ENCODE peak calls at places on chromosomes 1 and 21, in six cellular contexts. X, B, J, P, N and A are unnamed samples.
A peak's percentile ranks its signal among the peaks of the same experiment; 100 is the strongest.

GRCh38 chr21:33135925-33136324 is 66.0 kb downstream of the OLIG1 start:
- DNase-seq in X (no peak), N (no peak), J (no peak), B (no peak), P (no peak), A (no peak)

GRCh38 chr1:8448906-8449661 is 131.2 kb downstream of the SLC45A1 start:
- DNase-seq in P (no peak), J (peak; percentile 63), N (no peak), X (no peak), B (no peak), A (no peak)

GRCh38 chr1:32239790-32240139 is 7.3 kb upstream of the FAM167B start:
- DNase-seq in P (no peak), N (no peak), B (no peak), X (no peak), J (no peak), A (no peak)

GRCh38 chr1:59230622-59231021 is 66.3 kb upstream of the FGGY start:
- DNase-seq in N (no peak), J (no peak), X (no peak), B (no peak), P (no peak), A (no peak)

GRCh38 chr1:111739984-111740765 is 980 bp upstream of the INKA2 start:
- DNase-seq in J (peak; percentile 52), B (peak; percentile 29), P (peak; percentile 80), X (peak; percentile 74), N (peak; percentile 72), A (no peak)

GRCh38 chr1:8818325-8818775 is 910 bp upstream of the RERE start:
- DNase-seq in P (peak; percentile 33), X (peak; percentile 33), B (no peak), N (peak; percentile 66), J (peak; percentile 82), A (no peak)

GRCh38 chr1:158002022-158002629 is 8.7 kb downstream of the KIRREL1 start:
- DNase-seq in J (peak; percentile 51), X (no peak), P (no peak), B (no peak), N (no peak), A (no peak)

GRCh38 chr1:45929257-45929687 is 125.9 kb downstream of the MAST2 start:
- DNase-seq in J (peak; percentile 96), N (no peak), X (no peak), B (no peak), P (no peak), A (no peak)

GRCh38 chr21:33608559-33608958 is 20.1 kb upstream of the DONSON start:
- DNase-seq in X (no peak), B (no peak), P (no peak), N (no peak), J (peak; percentile 65), A (no peak)

GRCh38 chr21:44760376-44760775 is 41.2 kb downstream of the UBE2G2 start:
- DNase-seq in B (no peak), N (peak; percentile 11), X (no peak), J (no peak), P (no peak), A (no peak)

GRCh38 chr1:180156631-180157091 is 2.0 kb downstream of the QSOX1 start:
- DNase-seq in P (no peak), X (no peak), J (peak; percentile 78), B (no peak), N (no peak), A (no peak)

GRCh38 chr21:31922881-31923280 is 50.1 kb downstream of the HUNK start:
- DNase-seq in X (no peak), J (no peak), P (no peak), N (no peak), B (no peak), A (no peak)

GRCh38 chr1:107559881-107560280 is 405.1 kb downstream of the VAV3 start:
- DNase-seq in B (no peak), J (no peak), N (no peak), X (no peak), P (no peak), A (no peak)

DNA sequence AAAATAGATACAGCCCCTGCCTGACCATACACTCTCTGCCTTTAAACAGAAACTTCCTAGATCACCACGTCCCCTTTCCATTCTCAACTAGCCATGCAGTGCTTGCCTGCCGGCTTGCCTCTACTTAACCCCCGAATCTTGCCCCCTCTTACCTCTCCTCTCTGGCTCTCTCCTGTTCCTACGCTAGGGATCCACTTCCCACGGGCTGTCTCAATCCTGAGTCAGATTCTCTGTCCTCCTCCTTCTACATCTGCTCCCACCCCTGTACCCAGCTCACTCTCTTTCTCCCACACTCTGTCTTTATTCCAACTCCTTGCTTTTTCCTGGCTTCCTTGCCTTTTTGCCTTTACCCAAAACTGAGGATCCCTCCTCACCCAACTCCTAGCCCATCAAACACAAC is 29.3 kb downstream of the ATF3 start:
- DNase-seq in N (no peak), B (no peak), P (no peak), X (no peak), J (peak; percentile 67), A (no peak)
- H3K4me3 ChIP-seq in N (no peak overlapping the region), B (no peak overlapping the region), P (no peak overlapping the region), X (no peak overlapping the region), J (peak overlapping the region; percentile 8), A (no peak overlapping the region)

GRCh38 chr1:109932232-109932631 is 21.6 kb downstream of the CSF1 start:
- DNase-seq in B (no peak), J (no peak), X (no peak), P (no peak), N (no peak), A (no peak)
- H3K4me1 ChIP-seq in B (peaks cover 9% of the 10 kb centered on the region), J (peaks cover 23% of the 10 kb centered on the region), X (peaks cover 44% of the 10 kb centered on the region), P (peaks cover 7% of the 10 kb centered on the region), N (no peaks in the 10 kb centered on the region), A (no peaks in the 10 kb centered on the region)

DNA sequence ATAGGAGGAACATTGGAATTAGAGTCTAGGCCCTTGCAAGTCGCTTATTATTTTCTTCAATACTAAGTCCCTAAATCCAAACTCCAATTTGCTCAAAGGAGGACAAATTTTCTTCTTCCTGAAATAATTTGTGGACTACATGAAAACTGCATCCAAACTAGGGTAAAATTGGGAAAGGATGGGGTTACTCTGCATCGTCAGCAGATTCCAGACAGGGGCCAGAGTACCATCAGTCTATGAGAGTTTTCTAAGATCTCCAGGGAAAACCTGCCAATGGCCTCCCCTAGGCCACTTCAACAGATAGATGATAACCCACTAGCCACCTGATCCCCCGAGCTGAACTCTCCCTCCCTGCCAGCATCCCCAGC is 494 bp downstream of the HEYL start:
- DNase-seq in J (no peak), X (no peak), P (no peak), B (no peak), N (no peak), A (no peak)
- H3K4me3 ChIP-seq in J (no peak overlapping the region), X (peak overlapping the region; percentile 40), P (no peak overlapping the region), B (no peak overlapping the region), N (peak overlapping the region; percentile 74), A (peak overlapping the region; percentile 57)

DNA sequence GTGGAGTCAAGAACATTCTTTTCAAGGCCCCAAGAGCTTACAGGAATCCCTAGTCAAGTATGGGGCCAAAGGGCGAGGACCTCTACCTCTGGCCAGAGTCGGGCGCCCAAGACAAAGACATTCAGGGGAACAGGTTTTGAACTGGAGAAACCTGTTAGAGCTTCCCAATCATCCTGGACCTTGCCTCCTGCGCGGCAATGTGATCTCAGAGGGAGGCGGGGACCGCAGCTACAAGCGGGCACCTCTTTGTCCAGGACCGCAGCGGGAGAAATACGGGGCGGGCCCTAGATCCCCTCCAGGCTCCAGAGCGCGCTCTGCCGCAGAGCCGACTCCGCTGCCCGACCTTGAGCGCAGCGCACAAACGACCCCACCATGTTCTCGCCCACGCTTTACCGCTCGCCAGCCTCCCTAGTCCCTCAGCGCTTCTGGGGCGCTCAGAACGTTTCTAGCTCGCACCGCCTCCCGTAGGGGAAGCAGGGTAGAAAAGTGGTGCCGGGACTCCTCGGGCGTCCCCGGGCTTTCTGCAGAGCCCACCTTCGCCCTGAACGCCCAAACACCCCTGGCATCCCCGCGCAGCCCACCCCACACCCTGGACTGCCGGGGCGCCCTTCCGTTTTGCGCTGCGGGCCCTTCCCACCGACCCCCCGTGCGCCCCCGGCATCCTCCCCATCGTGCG is 28.1 kb downstream of the RABIF start:
- DNase-seq in J (peak; percentile 33), B (peak; percentile 13), X (peak; percentile 28), N (peak; percentile 29), P (peak; percentile 67), A (no peak)
- H3K4me1 ChIP-seq in J (no peaks in the 10 kb centered on the region), B (peaks cover 15% of the 10 kb centered on the region), X (peaks cover 8% of the 10 kb centered on the region), N (no peaks in the 10 kb centered on the region), P (no peaks in the 10 kb centered on the region), A (peaks cover 12% of the 10 kb centered on the region)

GRCh38 chr1:3677411-3677944 is 25.2 kb downstream of the TP73 start:
- DNase-seq in P (no peak), B (no peak), N (no peak), X (no peak), J (no peak), A (no peak)
- H3K4me3 ChIP-seq in P (no peak overlapping the region), B (no peak overlapping the region), N (no peak overlapping the region), X (no peak overlapping the region), J (no peak overlapping the region), A (no peak overlapping the region)

GRCh38 chr1:92909321-92909720 is 51.9 kb downstream of the DIPK1A start:
- DNase-seq in P (no peak), B (no peak), X (no peak), J (peak; percentile 95), N (no peak), A (no peak)
- H3K4me1 ChIP-seq in P (no peaks in the 10 kb centered on the region), B (peaks cover 5% of the 10 kb centered on the region), X (no peaks in the 10 kb centered on the region), J (peaks cover 14% of the 10 kb centered on the region), N (no peaks in the 10 kb centered on the region), A (no peaks in the 10 kb centered on the region)

GRCh38 chr1:174990382-174990999 is 9.3 kb upstream of the CACYBP start:
- DNase-seq in J (peak; percentile 61), B (peak; percentile 43), P (no peak), N (no peak), X (no peak), A (no peak)

GRCh38 chr1:174988986-174989385 is 10.8 kb upstream of the CACYBP start:
- DNase-seq in J (no peak), P (no peak), N (no peak), X (no peak), B (no peak), A (no peak)

GRCh38 chr1:174991473-174991872 is 8.3 kb upstream of the CACYBP start:
- DNase-seq in J (peak; percentile 20), X (no peak), B (no peak), N (no peak), P (no peak), A (no peak)

GRCh38 chr1:174988539-174988938 is 11.2 kb upstream of the CACYBP start:
- DNase-seq in X (no peak), J (no peak), B (no peak), P (no peak), N (no peak), A (no peak)

DNA sequence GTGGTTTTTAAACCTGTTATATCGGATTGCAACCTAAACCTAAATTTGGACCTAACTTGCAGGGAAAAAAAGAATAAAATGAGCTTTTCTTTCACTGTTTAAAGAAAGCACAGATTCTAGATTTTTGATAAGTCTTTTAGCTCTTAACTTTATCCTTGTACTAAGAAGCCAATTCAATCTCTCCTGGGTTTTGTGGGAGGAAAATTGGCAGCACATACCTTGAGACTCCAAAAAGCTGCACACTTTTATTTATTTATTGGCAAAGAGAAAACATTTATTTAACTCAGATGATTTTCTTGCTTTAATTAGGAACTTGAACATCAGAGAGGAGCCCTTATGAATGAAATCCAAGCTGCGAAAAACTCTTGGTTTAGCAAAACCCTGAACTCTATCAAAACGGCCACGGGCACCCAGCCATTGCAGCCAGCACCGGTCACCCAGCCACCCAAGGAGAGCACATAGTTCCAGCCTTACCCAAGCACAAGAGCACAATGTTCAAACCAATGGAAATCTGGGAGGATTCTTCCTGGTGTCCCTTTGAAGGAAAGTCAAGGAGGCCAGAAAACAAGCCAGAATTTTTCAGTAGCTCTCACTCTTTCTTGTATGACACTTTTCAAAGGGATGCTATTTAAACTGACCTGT is 10.1 kb upstream of the CACYBP start:
- DNase-seq in B (no peak), P (no peak), X (no peak), N (peak; percentile 54), J (no peak), A (no peak)
- H3K4me3 ChIP-seq in B (no peak overlapping the region), P (no peak overlapping the region), X (no peak overlapping the region), N (peak overlapping the region; percentile 52), J (no peak overlapping the region), A (peak overlapping the region; percentile 50)